ENCODE peak calls at places on chromosomes 6 and 20, in six cellular contexts. W is neuronal stem cell, Q is IMR-90, G is mesenchymal stem cell, Y is H9, C is H1. X is an unnamed sample.

GRCh38 chr20:34375977-34376430 is 12.9 kb downstream of the ITCH start:
- DNase-seq in W (no peak), Q (no peak), G (no peak), Y (no peak), C (no peak), X (no peak)

GRCh38 chr6:162973141-162973872 is 245.5 kb downstream of the PACRG start:
- DNase-seq in W (no peak), Q (no peak), G (no peak), Y (no peak), C (no peak), X (no peak)

GRCh38 chr6:13014551-13015378 is 298.2 kb downstream of the PHACTR1 start:
- DNase-seq in W (no peak), Q (no peak), G (peak), Y (peak), C (peak), X (peak)

GRCh38 chr6:113936093-113936934 is 34.6 kb downstream of the HDAC2 start:
- DNase-seq in W (peak), Q (peak), G (peak), Y (no peak), C (no peak), X (peak)

GRCh38 chr20:1005452-1006027 is 3.4 kb upstream of the RSPO4 start:
- DNase-seq in W (peak), Q (peak), G (no peak), Y (peak), C (peak), X (peak)

GRCh38 chr20:51085761-51086160 is 62.9 kb upstream of the KCNG1 start:
- DNase-seq in W (no peak), Q (no peak), G (no peak), Y (no peak), C (no peak), X (no peak)

GRCh38 chr6:137731960-137732616 is 135.0 kb upstream of the TNFAIP3 start:
- DNase-seq in W (no peak), Q (peak), G (peak), Y (no peak), C (no peak), X (no peak)

GRCh38 chr6:15948930-15949900 is 179.7 kb upstream of the MYLIP start:
- DNase-seq in W (no peak), Q (no peak), G (peak), Y (peak), C (no peak), X (peak)

GRCh38 chr6:169843991-169844390 is 92.6 kb downstream of the ERMARD start:
- DNase-seq in W (no peak), Q (no peak), G (no peak), Y (peak), C (no peak), X (no peak)

GRCh38 chr6:1593286-1593957 is 16.3 kb upstream of the FOXC1 start:
- DNase-seq in W (no peak), Q (no peak), G (no peak), Y (no peak), C (peak), X (no peak)
- H3K23ac ChIP-seq in W (no peak), Q (no peak), G (no peak), Y (no peak), C (no peak), X (no peak)

DNA sequence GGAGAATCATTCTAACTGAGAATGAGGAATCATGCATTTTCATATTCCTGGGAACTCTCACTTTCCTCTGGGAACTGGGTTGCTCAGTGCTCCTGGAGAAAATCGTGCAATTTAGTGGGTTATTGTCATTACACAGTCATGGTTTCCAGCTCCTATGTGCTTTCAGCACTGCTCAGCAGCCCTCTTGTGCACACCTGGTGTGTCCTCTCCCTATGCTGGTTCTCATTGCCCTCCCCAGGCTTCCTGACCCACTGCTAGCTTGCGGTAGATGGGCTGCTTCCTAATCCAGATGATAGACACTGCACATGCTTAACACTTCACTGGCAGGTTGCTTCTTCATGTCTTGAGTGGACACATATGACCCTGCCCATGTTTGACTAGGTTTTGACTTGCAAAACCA is 39.7 kb downstream of the TMEM200A start:
- DNase-seq in W (no peak), Q (no peak), G (no peak), Y (no peak), C (no peak), X (no peak)
- H3K23ac ChIP-seq in W (no peak), Q (peak), G (no peak), Y (no peak), C (no peak), X (no peak)

GRCh38 chr6:104548297-104548696 is 311.4 kb downstream of the HACE1 start:
- DNase-seq in W (no peak), Q (no peak), G (no peak), Y (no peak), C (no peak), X (no peak)
- H3K23ac ChIP-seq in W (no peak), Q (no peak), G (no peak), Y (no peak), C (no peak), X (no peak)

GRCh38 chr6:100381111-100381510 is 83.6 kb downstream of the SIM1 start:
- DNase-seq in W (no peak), Q (peak), G (peak), Y (no peak), C (no peak), X (no peak)

GRCh38 chr6:100382031-100382430 is 82.7 kb downstream of the SIM1 start:
- DNase-seq in W (no peak), Q (no peak), G (no peak), Y (no peak), C (no peak), X (no peak)

GRCh38 chr6:100379386-100379785 is 85.3 kb downstream of the SIM1 start:
- DNase-seq in W (no peak), Q (no peak), G (no peak), Y (no peak), C (no peak), X (no peak)

GRCh38 chr6:100376103-100376502 is 88.6 kb downstream of the SIM1 start:
- DNase-seq in W (no peak), Q (no peak), G (no peak), Y (no peak), C (no peak), X (peak)

GRCh38 chr6:100378576-100378975 is 86.1 kb downstream of the SIM1 start:
- DNase-seq in W (no peak), Q (no peak), G (no peak), Y (no peak), C (no peak), X (no peak)
- H3K23ac ChIP-seq in W (no peak), Q (no peak), G (no peak), Y (no peak), C (no peak), X (no peak)